ENCODE peak calls at places on chromosomes 5 and 9, in four cellular contexts. O, Q, I and X are unnamed samples.

GRCh38 chr9:16928179-16928945 is 57.9 kb upstream of the BNC2 start:
- DNase-seq in O (no peak), Q (peak; percentile 11), I (no peak), X (no peak)

GRCh38 chr5:180172447-180173197 is 36.4 kb downstream of the RASGEF1C start:
- DNase-seq in O (peak; percentile 72), Q (no peak), I (peak; percentile 82), X (peak; percentile 34)

GRCh38 chr9:126309427-126310179 is 17.0 kb upstream of the MVB12B start:
- DNase-seq in O (no peak), Q (no peak), I (peak; percentile 30), X (no peak)

GRCh38 chr5:344668-345067 is 23.2 kb downstream of the AHRR start:
- DNase-seq in O (no peak), Q (no peak), I (no peak), X (no peak)

GRCh38 chr5:103271570-103272289 is 13.2 kb downstream of the MACIR start:
- DNase-seq in O (no peak), Q (no peak), I (no peak), X (peak; percentile 27)

GRCh38 chr5:73447234-73448071 is 1.1 kb downstream of the FOXD1 start:
- DNase-seq in O (peak; percentile 54), Q (peak; percentile 61), I (peak; percentile 36), X (peak; percentile 60)

GRCh38 chr9:127199001-127199791 is 65.4 kb upstream of the GARNL3 start:
- DNase-seq in O (peak; percentile 86), Q (peak; percentile 63), I (peak; percentile 89), X (peak; percentile 90)

GRCh38 chr5:159463590-159464321 is 133.5 kb upstream of the IL12B start:
- DNase-seq in O (no peak), Q (peak; percentile 73), I (no peak), X (peak; percentile 8)

GRCh38 chr5:140883927-140884697 is 2.2 kb downstream of the PCDHA13 start:
- DNase-seq in O (no peak), Q (no peak), I (no peak), X (no peak)

GRCh38 chr9:76713371-76713770 is 50.9 kb upstream of the PCA3 start:
- DNase-seq in O (no peak), Q (no peak), I (no peak), X (no peak)

GRCh38 chr9:113712053-113712452 is 164.1 kb upstream of the ZNF618 start:
- DNase-seq in O (no peak), Q (peak; percentile 19), I (no peak), X (peak; percentile 9)

GRCh38 chr5:148826082-148826971 is at the start of gene ADRB2:
- DNase-seq in O (peak; percentile 97), Q (peak; percentile 73), I (peak; percentile 91), X (peak; percentile 90)

GRCh38 chr9:131198316-131198715 is 72.9 kb downstream of the NUP214 start:
- DNase-seq in O (no peak), Q (no peak), I (no peak), X (no peak)

GRCh38 chr9:38226491-38226951 is 157.5 kb upstream of the SHB start:
- DNase-seq in O (no peak), Q (peak; percentile 32), I (no peak), X (peak; percentile 2)

GRCh38 chr5:9170026-9170425 is 375.8 kb downstream of the SEMA5A start:
- DNase-seq in O (no peak), Q (no peak), I (no peak), X (no peak)

GRCh38 chr9:7333714-7334113 is 465.9 kb downstream of the DMAC1 start:
- DNase-seq in O (no peak), Q (peak; percentile 75), I (no peak), X (peak; percentile 60)

GRCh38 chr5:66232701-66233100 is 88.6 kb downstream of the SREK1 start:
- DNase-seq in O (no peak), Q (no peak), I (no peak), X (peak; percentile 30)

GRCh38 chr9:33137271-33137670 is 29.9 kb downstream of the B4GALT1 start:
- DNase-seq in O (no peak), Q (no peak), I (no peak), X (no peak)

GRCh38 chr9:134889386-134890214 is 9.0 kb downstream of the FCN2 start:
- DNase-seq in O (no peak), Q (no peak), I (peak; percentile 8), X (no peak)

GRCh38 chr5:61370496-61370895 is 38.4 kb downstream of the ZSWIM6 start:
- DNase-seq in O (no peak), Q (no peak), I (no peak), X (no peak)

GRCh38 chr9:109793196-109793595 is 13.2 kb downstream of the PALM2AKAP2 start:
- DNase-seq in O (no peak), Q (peak; percentile 97), I (no peak), X (peak; percentile 80)

GRCh38 chr9:31119882-31120481 is 1264.5 kb upstream of the ACO1 start:
- DNase-seq in O (no peak), Q (peak; percentile 65), I (peak; percentile 26), X (peak; percentile 72)

GRCh38 chr5:5380298-5380697 is 42.2 kb upstream of the ICE1 start:
- DNase-seq in O (no peak), Q (no peak), I (peak; percentile 29), X (no peak)

GRCh38 chr5:139458580-139459407 is 3.7 kb downstream of the ECSCR start:
- DNase-seq in O (no peak), Q (peak; percentile 39), I (no peak), X (peak; percentile 67)

GRCh38 chr9:129175825-129176633 is 2.0 kb downstream of the IER5L start:
- DNase-seq in O (peak; percentile 89), Q (peak; percentile 90), I (peak; percentile 78), X (peak; percentile 95)

GRCh38 chr5:164256351-164256750 is 750.9 kb downstream of the MAT2B start:
- DNase-seq in O (no peak), Q (peak; percentile 22), I (no peak), X (peak; percentile 32)

GRCh38 chr5:114018178-114018577 is 343.7 kb upstream of the KCNN2 start:
- DNase-seq in O (no peak), Q (no peak), I (no peak), X (no peak)

GRCh38 chr9:13557724-13558123 is 278.2 kb upstream of the MPDZ start:
- DNase-seq in O (no peak), Q (no peak), I (no peak), X (no peak)